ENCODE peak calls at places on chromosomes 5 and 9, in six cellular contexts. F is heart left ventricle, R is left lung, J is prostate gland, M is LNCaP clone FGC, D is DND-41. H is an unnamed sample.

GRCh38 chr5:9524941-9525340 is 20.9 kb downstream of the SEMA5A start:
- DNase-seq in F (no peak), J (no peak), D (no peak), R (no peak), M (no peak), H (no peak)

GRCh38 chr5:58974601-58975000 is 391.7 kb downstream of the RAB3C start:
- DNase-seq in R (no peak), F (no peak), M (no peak), J (no peak), D (no peak), H (no peak)

GRCh38 chr9:100064872-100065581 is 33.8 kb downstream of the ERP44 start:
- DNase-seq in D (no peak), J (no peak), F (no peak), M (no peak), R (no peak), H (no peak)

GRCh38 chr9:113387560-113388230 is 10.9 kb upstream of the HDHD3 start:
- DNase-seq in F (no peak), D (no peak), J (no peak), R (no peak), M (no peak), H (no peak)

GRCh38 chr5:151408633-151409243 is 38.7 kb upstream of the SLC36A1 start:
- DNase-seq in M (peak), F (no peak), J (no peak), D (no peak), R (no peak), H (no peak)

GRCh38 chr9:115691097-115691496 is 462.5 kb upstream of the PAPPA start:
- DNase-seq in R (no peak), M (no peak), D (no peak), F (no peak), J (no peak), H (no peak)

GRCh38 chr5:37146896-37147295 is 102.3 kb downstream of the CPLANE1 start:
- DNase-seq in D (no peak), M (no peak), J (no peak), F (no peak), R (no peak), H (no peak)

GRCh38 chr5:12480487-12480886 is 576.2 kb upstream of the CTNND2 start:
- DNase-seq in R (no peak), F (no peak), M (no peak), D (no peak), J (no peak), H (no peak)

GRCh38 chr5:159061186-159061796 is 38.4 kb downstream of the EBF1 start:
- DNase-seq in F (peak), M (no peak), R (peak), D (no peak), J (no peak), H (peak)

GRCh38 chr9:8366161-8366926 is 566.8 kb upstream of the DMAC1 start:
- DNase-seq in D (no peak), J (no peak), R (no peak), M (no peak), F (peak), H (no peak)
- TF ChIP-seq CTCF in D (peak), J (no peak), R (no peak), M (peak), F (no peak), H (no peak)

GRCh38 chr9:20619492-20619860 is 2.8 kb downstream of the MLLT3 start:
- DNase-seq in D (no peak), R (no peak), M (no peak), F (no peak), J (no peak), H (no peak)
- H3K4me3 ChIP-seq in D (no peak), R (no peak), M (peak), F (peak), J (peak), H (no peak)

GRCh38 chr9:2874001-2874750 is 30.3 kb upstream of the PUM3 start:
- DNase-seq in R (no peak), D (no peak), J (no peak), M (no peak), F (no peak), H (no peak)

GRCh38 chr9:2872941-2873323 is 29.0 kb upstream of the PUM3 start:
- DNase-seq in J (no peak), F (no peak), M (no peak), D (no peak), R (no peak), H (no peak)

GRCh38 chr9:2875218-2875977 is 31.5 kb upstream of the PUM3 start:
- DNase-seq in J (no peak), M (no peak), R (no peak), D (no peak), F (no peak), H (no peak)

GRCh38 chr9:2870340-2870739 is 26.4 kb upstream of the PUM3 start:
- DNase-seq in R (no peak), F (no peak), D (no peak), J (no peak), M (no peak), H (no peak)

DNA sequence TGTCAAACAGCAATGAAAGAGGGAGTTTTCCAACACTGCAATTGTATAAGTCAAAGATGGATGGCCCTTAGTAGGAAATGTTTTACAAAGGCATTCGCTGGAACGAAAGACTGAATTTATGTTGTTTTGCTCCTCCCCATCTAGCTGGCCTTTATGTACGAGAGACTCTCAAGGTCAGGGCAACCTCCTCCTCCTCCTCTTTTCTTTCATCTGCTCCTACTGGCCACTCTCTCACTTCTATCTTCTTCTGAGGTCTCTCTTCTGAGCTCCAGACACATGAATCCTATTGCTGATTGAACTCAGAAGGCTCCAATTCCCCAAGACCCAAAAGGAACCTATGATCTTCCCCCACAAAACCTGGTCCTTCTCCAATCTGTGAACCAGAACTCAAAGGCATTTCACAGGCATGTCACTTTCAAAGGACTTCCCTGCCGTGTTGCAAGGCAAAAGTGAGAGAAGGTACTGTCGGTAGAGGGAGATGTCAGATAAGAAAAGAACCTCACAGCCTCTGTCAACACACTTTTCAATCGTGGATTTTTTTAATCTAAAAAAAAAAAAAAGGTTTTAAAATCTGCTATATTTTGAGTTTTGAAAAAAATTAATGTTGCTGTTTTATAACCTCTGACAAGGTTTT is 28.5 kb upstream of the PUM3 start:
- DNase-seq in D (no peak), F (no peak), R (no peak), J (no peak), M (peak), H (no peak)
- TF ChIP-seq CTCF in D (peak), F (peak), R (no peak), J (peak), M (peak), H (no peak)

DNA sequence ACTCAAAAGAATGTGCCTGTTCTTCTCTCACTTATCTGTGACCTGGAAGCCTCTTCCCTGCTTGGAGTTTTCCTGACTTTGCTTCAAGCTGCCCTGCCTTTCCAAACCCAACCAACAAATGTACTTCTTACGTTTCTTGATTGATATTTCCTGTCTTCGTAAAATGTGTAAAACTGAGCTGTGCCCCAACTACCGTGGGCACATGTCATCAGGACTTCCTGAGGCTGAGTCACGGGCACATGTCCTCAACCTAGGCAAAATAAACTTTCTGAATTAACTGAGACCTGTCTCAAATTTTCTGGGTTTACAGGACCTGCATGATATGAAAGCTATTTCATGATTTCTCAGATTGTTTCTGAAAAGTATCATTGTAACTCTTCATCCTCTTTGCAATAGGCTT is 145.4 kb downstream of the FBXL7 start:
- DNase-seq in D (peak), F (no peak), J (no peak), M (no peak), R (no peak), H (no peak)
- H3K4me3 ChIP-seq in D (no peak), F (no peak), J (no peak), M (no peak), R (no peak), H (no peak)

GRCh38 chr5:157026789-157027424 is 32.0 kb downstream of the HAVCR1 start:
- DNase-seq in R (no peak), M (peak), F (no peak), J (peak), D (no peak), H (no peak)
- TF ChIP-seq CTCF in R (peak), M (peak), F (peak), J (peak), D (peak), H (no peak)